ENCODE peak calls at places on chromosomes 1 and 21, in seven cellular contexts. Z is activated CD4-positive, alpha-beta T cell treated with anti-CD3 and anti-CD28 coated beads for 36 hours; B is GM12865; Q is pancreas; R is heart left ventricle; N is erythroblast; U is hypothalamus. P is an unnamed sample.

GRCh38 chr1:40248429-40248828 is 692 bp downstream of the TMCO2 start:
- DNase-seq in Z (no peak), B (no peak), Q (no peak), R (no peak), N (peak), U (no peak), P (no peak)

GRCh38 chr1:159009704-159010361 is at the start of gene IFI16:
- DNase-seq in Z (peak), B (peak), Q (no peak), R (no peak), N (peak), U (no peak), P (peak)

GRCh38 chr21:25506887-25507286 is 100.4 kb downstream of the MRPL39 start:
- DNase-seq in Z (no peak), B (no peak), Q (no peak), R (no peak), N (no peak), U (no peak), P (no peak)

GRCh38 chr1:2495546-2495945 is 19.5 kb downstream of the PLCH2 start:
- DNase-seq in Z (no peak), B (no peak), Q (no peak), R (no peak), N (no peak), U (no peak), P (peak)

GRCh38 chr1:170539154-170539553 is 7.2 kb downstream of the GORAB start:
- DNase-seq in Z (no peak), B (no peak), Q (no peak), R (no peak), N (no peak), U (no peak), P (no peak)

GRCh38 chr1:56508523-56508983 is 70.8 kb downstream of the PLPP3 start:
- DNase-seq in Z (no peak), B (no peak), Q (peak), R (peak), N (no peak), U (no peak), P (no peak)

GRCh38 chr1:186220101-186220500 is 155.0 kb downstream of the TPR start:
- DNase-seq in Z (no peak), B (no peak), Q (no peak), R (no peak), N (no peak), U (no peak), P (no peak)

GRCh38 chr1:52615489-52616042 is 13.4 kb downstream of the GPX7 start:
- DNase-seq in Z (no peak), B (no peak), Q (no peak), R (no peak), N (no peak), U (no peak), P (no peak)

GRCh38 chr1:245153081-245153644 is 1.6 kb upstream of the KIF26B start:
- DNase-seq in Z (peak), B (peak), Q (peak), R (peak), N (peak), U (peak), P (peak)

GRCh38 chr1:61602663-61603062 is 122.3 kb downstream of the TM2D1 start:
- DNase-seq in Z (no peak), B (no peak), Q (no peak), R (no peak), N (no peak), U (no peak), P (no peak)

GRCh38 chr1:67489643-67490042 is 59.4 kb upstream of the SERBP1 start:
- DNase-seq in Z (peak), B (peak), Q (no peak), R (no peak), N (no peak), U (no peak), P (peak)

GRCh38 chr1:53580739-53581475 is 121.7 kb downstream of the DMRTB1 start:
- DNase-seq in Z (no peak), B (no peak), Q (no peak), R (no peak), N (no peak), U (no peak), P (no peak)

GRCh38 chr1:237911911-237912310 is 21.2 kb upstream of the ZP4 start:
- DNase-seq in Z (no peak), B (no peak), Q (no peak), R (no peak), N (no peak), U (no peak), P (no peak)

GRCh38 chr1:109722920-109723319 is 10.9 kb downstream of the GSTM5 start:
- DNase-seq in Z (no peak), B (no peak), Q (no peak), R (no peak), N (no peak), U (no peak), P (no peak)

GRCh38 chr21:31216206-31216605 is 127.9 kb downstream of the TIAM1 start:
- DNase-seq in Z (no peak), B (no peak), Q (no peak), R (no peak), N (no peak), U (no peak), P (no peak)

GRCh38 chr1:202130816-202131522 is 8.3 kb downstream of the GPR37L1 start:
- DNase-seq in Z (no peak), B (no peak), Q (no peak), R (no peak), N (no peak), U (peak), P (no peak)

GRCh38 chr1:197915797-197916686 is 1.1 kb upstream of the LHX9 start:
- DNase-seq in Z (peak), B (no peak), Q (peak), R (peak), N (peak), U (no peak), P (no peak)

GRCh38 chr1:216822480-216822879 is 99.3 kb upstream of the ESRRG start:
- DNase-seq in Z (no peak), B (no peak), Q (no peak), R (no peak), N (no peak), U (no peak), P (no peak)

GRCh38 chr1:79657916-79658662 is 651.6 kb upstream of the ADGRL4 start:
- DNase-seq in Z (no peak), B (no peak), Q (no peak), R (no peak), N (no peak), U (no peak), P (no peak)

GRCh38 chr1:186535388-186536133 is 74.6 kb upstream of the PDC start:
- DNase-seq in Z (no peak), B (no peak), Q (no peak), R (no peak), N (no peak), U (no peak), P (no peak)

GRCh38 chr1:110591956-110592355 is 14.2 kb downstream of the KCNA2 start:
- DNase-seq in Z (no peak), B (no peak), Q (no peak), R (no peak), N (no peak), U (no peak), P (no peak)

GRCh38 chr21:31514598-31514997 is 144.9 kb upstream of the SOD1 start:
- DNase-seq in Z (peak), B (no peak), Q (no peak), R (no peak), N (no peak), U (no peak), P (no peak)

GRCh38 chr21:31078796-31079195 is 40.5 kb upstream of the KRTAP19-8 start:
- DNase-seq in Z (peak), B (peak), Q (no peak), R (no peak), N (no peak), U (no peak), P (no peak)

GRCh38 chr1:84122780-84123382 is 21.2 kb upstream of the PRKACB start:
- DNase-seq in Z (peak), B (peak), Q (no peak), R (peak), N (peak), U (no peak), P (peak)

GRCh38 chr1:1627261-1627841 is 4.6 kb upstream of the MMP23B start:
- DNase-seq in Z (no peak), B (peak), Q (peak), R (peak), N (no peak), U (no peak), P (no peak)

GRCh38 chr1:235932090-235932510 is 65.4 kb upstream of the LYST start:
- DNase-seq in Z (no peak), B (peak), Q (no peak), R (no peak), N (no peak), U (no peak), P (no peak)

GRCh38 chr1:23718482-23718881 is 24.8 kb upstream of the ELOA start:
- DNase-seq in Z (no peak), B (peak), Q (no peak), R (no peak), N (peak), U (no peak), P (peak)

GRCh38 chr1:212161231-212161781 is 123.9 kb upstream of the PPP2R5A start:
- DNase-seq in Z (peak), B (peak), Q (no peak), R (no peak), N (no peak), U (no peak), P (peak)

P was measured in Karpas-422.